ENCODE peak calls at places on chromosomes 1 and 21, in five cellular contexts. C, U, H, Y and X are unnamed samples.

GRCh38 chr1:52520149-52520548 is 32.7 kb downstream of the TUT4 start:
- DNase-seq in C (no peak), U (no peak), H (no peak), Y (peak), X (peak)

GRCh38 chr1:27598902-27599528 is 4.9 kb downstream of the AHDC1 start:
- DNase-seq in C (no peak), U (no peak), H (peak), Y (no peak), X (peak)

GRCh38 chr1:64320470-64320869 is 117.0 kb downstream of the UBE2U start:
- DNase-seq in C (no peak), U (no peak), H (no peak), Y (peak), X (peak)

GRCh38 chr1:206782448-206782847 is 10.2 kb upstream of the IL10 start:
- DNase-seq in C (no peak), U (no peak), H (no peak), Y (no peak), X (no peak)

GRCh38 chr1:203316626-203317093 is 11.3 kb downstream of the BTG2 start:
- DNase-seq in C (no peak), U (no peak), H (no peak), Y (no peak), X (peak)

GRCh38 chr1:4267381-4268261 is 367.5 kb upstream of the C1orf174 start:
- DNase-seq in C (no peak), U (no peak), H (no peak), Y (no peak), X (no peak)

GRCh38 chr21:46171585-46171984 is 12.7 kb downstream of the SPATC1L start:
- DNase-seq in C (no peak), U (no peak), H (no peak), Y (no peak), X (peak)

GRCh38 chr1:53821380-53821779 is 16.7 kb downstream of the NDC1 start:
- DNase-seq in C (no peak), U (no peak), H (no peak), Y (no peak), X (no peak)

GRCh38 chr1:228058981-228059535 is 23.4 kb upstream of the ARF1 start:
- DNase-seq in C (no peak), U (peak), H (no peak), Y (no peak), X (no peak)

GRCh38 chr1:1082239-1083180 is 8.4 kb upstream of the RNF223 start:
- DNase-seq in C (no peak), U (no peak), H (no peak), Y (no peak), X (no peak)

GRCh38 chr1:77473690-77474089 is 191.9 kb downstream of the AK5 start:
- DNase-seq in C (no peak), U (no peak), H (no peak), Y (peak), X (peak)

GRCh38 chr1:54567961-54568360 is 19.9 kb downstream of the ACOT11 start:
- DNase-seq in C (no peak), U (no peak), H (no peak), Y (no peak), X (peak)

GRCh38 chr1:79193211-79194079 is 186.9 kb upstream of the ADGRL4 start:
- DNase-seq in C (no peak), U (no peak), H (peak), Y (peak), X (peak)

GRCh38 chr1:36383240-36383639 is 2.5 kb downstream of the STK40 start:
- DNase-seq in C (no peak), U (no peak), H (no peak), Y (no peak), X (no peak)

GRCh38 chr1:27026621-27027574 is 14.2 kb upstream of the TENT5B start:
- DNase-seq in C (no peak), U (no peak), H (peak), Y (peak), X (peak)

GRCh38 chr1:24929091-24929875 is 793 bp downstream of the RUNX3 start:
- DNase-seq in C (no peak), U (peak), H (no peak), Y (no peak), X (no peak)

GRCh38 chr1:59144959-59145358 is 151.9 kb upstream of the FGGY start:
- DNase-seq in C (no peak), U (no peak), H (no peak), Y (no peak), X (no peak)

GRCh38 chr1:228515200-228515834 is 28.1 kb downstream of the RNF187 start:
- DNase-seq in C (no peak), U (no peak), H (no peak), Y (no peak), X (peak)